ENCODE peak calls at places on chromosomes 6 and 20, in four cellular contexts. One of them, this sample, is unnamed.

GRCh38 chr20:46022411-46023147 is 6.4 kb upstream of the SLC12A5 start:
- DNase-seq in H1: no peak
- DNase-seq in trophoblast cell: peak; percentile 63
- DNase-seq in mesendoderm: peak; percentile 63
- DNase-seq in this sample: peak; percentile 78

GRCh38 chr20:33211817-33212424 is 5.2 kb upstream of the BPIFA3 start:
- DNase-seq in H1: peak; percentile 39
- DNase-seq in mesendoderm: peak; percentile 91
- DNase-seq in trophoblast cell: peak; percentile 88
- DNase-seq in this sample: peak; percentile 82

GRCh38 chr6:4413073-4413472 is 277.7 kb upstream of the ECI2 start:
- DNase-seq in mesendoderm: no peak
- DNase-seq in H1: no peak
- DNase-seq in trophoblast cell: no peak
- DNase-seq in this sample: no peak

GRCh38 chr6:150201791-150202329 is 59.0 kb downstream of the PPP1R14C start:
- DNase-seq in trophoblast cell: peak; percentile 17
- DNase-seq in mesendoderm: no peak
- DNase-seq in H1: no peak
- DNase-seq in this sample: no peak

GRCh38 chr20:39850821-39851330 is 838.2 kb downstream of the MAFB start:
- DNase-seq in H1: no peak
- DNase-seq in mesendoderm: peak; percentile 13
- DNase-seq in trophoblast cell: no peak
- DNase-seq in this sample: no peak

GRCh38 chr6:89084954-89085353 is 4.4 kb downstream of the PNRC1 start:
- DNase-seq in trophoblast cell: no peak
- DNase-seq in mesendoderm: peak; percentile 56
- DNase-seq in H1: no peak
- DNase-seq in this sample: peak; percentile 51

GRCh38 chr20:50788868-50789125 is 6.1 kb upstream of the BCAS4 start:
- DNase-seq in H1: no peak
- DNase-seq in trophoblast cell: no peak
- DNase-seq in mesendoderm: no peak
- DNase-seq in this sample: no peak

GRCh38 chr6:76839505-76839904 is 623.8 kb downstream of the HTR1B start:
- DNase-seq in mesendoderm: no peak
- DNase-seq in trophoblast cell: no peak
- DNase-seq in H1: no peak
- DNase-seq in this sample: no peak

GRCh38 chr6:99393698-99394531 is at the start of gene COQ3:
- DNase-seq in H1: peak; percentile 63
- DNase-seq in mesendoderm: peak; percentile 95
- DNase-seq in trophoblast cell: peak; percentile 79
- DNase-seq in this sample: peak; percentile 94

GRCh38 chr6:159117031-159117430 is 52.2 kb upstream of the FNDC1 start:
- DNase-seq in trophoblast cell: peak; percentile 97
- DNase-seq in mesendoderm: no peak
- DNase-seq in H1: no peak
- DNase-seq in this sample: no peak

GRCh38 chr20:21096321-21097043 is 9.7 kb downstream of the LINC00237 start:
- DNase-seq in H1: no peak
- DNase-seq in mesendoderm: peak; percentile 70
- DNase-seq in trophoblast cell: peak; percentile 52
- DNase-seq in this sample: peak; percentile 72

GRCh38 chr20:62741191-62741676 is 32.6 kb downstream of the NTSR1 start:
- DNase-seq in trophoblast cell: no peak
- DNase-seq in H1: no peak
- DNase-seq in mesendoderm: peak; percentile 66
- DNase-seq in this sample: peak; percentile 62

GRCh38 chr6:5999688-6000608 is 6.8 kb downstream of the NRN1 start:
- DNase-seq in mesendoderm: peak; percentile 2
- DNase-seq in H1: no peak
- DNase-seq in trophoblast cell: no peak
- DNase-seq in this sample: peak; percentile 48

GRCh38 chr6:81451787-81452186 is 300.7 kb downstream of the TENT5A start:
- DNase-seq in mesendoderm: peak; percentile 65
- DNase-seq in trophoblast cell: peak; percentile 38
- DNase-seq in H1: no peak
- DNase-seq in this sample: no peak

GRCh38 chr6:152085533-152085932 is 278.1 kb downstream of the ESR1 start:
- DNase-seq in H1: no peak
- DNase-seq in trophoblast cell: no peak
- DNase-seq in mesendoderm: no peak
- DNase-seq in this sample: no peak

GRCh38 chr6:26576929-26577719 is 19.6 kb upstream of the ABT1 start:
- DNase-seq in trophoblast cell: peak; percentile 59
- DNase-seq in H1: peak; percentile 88
- DNase-seq in mesendoderm: peak; percentile 93
- DNase-seq in this sample: peak; percentile 79

GRCh38 chr6:79782775-79783174 is 151.6 kb downstream of the SH3BGRL2 start:
- DNase-seq in H1: no peak
- DNase-seq in mesendoderm: no peak
- DNase-seq in trophoblast cell: no peak
- DNase-seq in this sample: no peak

GRCh38 chr6:81487489-81487888 is 265.0 kb downstream of the TENT5A start:
- DNase-seq in mesendoderm: peak; percentile 14
- DNase-seq in H1: no peak
- DNase-seq in trophoblast cell: peak; percentile 15
- DNase-seq in this sample: no peak

GRCh38 chr20:59988141-59988540 is 29.9 kb downstream of the CDH26 start:
- DNase-seq in trophoblast cell: peak; percentile 12
- DNase-seq in mesendoderm: peak; percentile 29
- DNase-seq in H1: no peak
- DNase-seq in this sample: no peak

GRCh38 chr6:139446104-139446715 is 71.8 kb upstream of the CITED2 start:
- DNase-seq in mesendoderm: no peak
- DNase-seq in H1: no peak
- DNase-seq in trophoblast cell: no peak
- DNase-seq in this sample: no peak

GRCh38 chr6:147689398-147689797 is 180.9 kb downstream of the SAMD5 start:
- DNase-seq in H1: no peak
- DNase-seq in trophoblast cell: no peak
- DNase-seq in mesendoderm: no peak
- DNase-seq in this sample: no peak

GRCh38 chr20:44601801-44602204 is 19.4 kb downstream of the PKIG start:
- DNase-seq in mesendoderm: no peak
- DNase-seq in H1: no peak
- DNase-seq in trophoblast cell: no peak
- DNase-seq in this sample: no peak

GRCh38 chr20:45346291-45346718 is 1.9 kb downstream of the SDC4 start:
- DNase-seq in trophoblast cell: peak; percentile 45
- DNase-seq in H1: no peak
- DNase-seq in mesendoderm: no peak
- DNase-seq in this sample: no peak

GRCh38 chr6:72825265-72825918 is 203.5 kb downstream of the KCNQ5 start:
- DNase-seq in mesendoderm: peak; percentile 19
- DNase-seq in H1: no peak
- DNase-seq in trophoblast cell: peak; percentile 82
- DNase-seq in this sample: no peak

GRCh38 chr6:87155272-87155919 is at the start of gene ZNF292:
- DNase-seq in H1: peak; percentile 94
- DNase-seq in mesendoderm: peak; percentile 99
- DNase-seq in trophoblast cell: peak; percentile 96
- DNase-seq in this sample: peak; percentile 96
- H3K79me2 ChIP-seq in H1: peaks cover 36% of the 10 kb centered on the region
- H3K79me2 ChIP-seq in mesendoderm: peaks cover 40% of the 10 kb centered on the region
- H3K79me2 ChIP-seq in trophoblast cell: peaks cover 20% of the 10 kb centered on the region
- H3K79me2 ChIP-seq in this sample: peaks cover 38% of the 10 kb centered on the region

DNA sequence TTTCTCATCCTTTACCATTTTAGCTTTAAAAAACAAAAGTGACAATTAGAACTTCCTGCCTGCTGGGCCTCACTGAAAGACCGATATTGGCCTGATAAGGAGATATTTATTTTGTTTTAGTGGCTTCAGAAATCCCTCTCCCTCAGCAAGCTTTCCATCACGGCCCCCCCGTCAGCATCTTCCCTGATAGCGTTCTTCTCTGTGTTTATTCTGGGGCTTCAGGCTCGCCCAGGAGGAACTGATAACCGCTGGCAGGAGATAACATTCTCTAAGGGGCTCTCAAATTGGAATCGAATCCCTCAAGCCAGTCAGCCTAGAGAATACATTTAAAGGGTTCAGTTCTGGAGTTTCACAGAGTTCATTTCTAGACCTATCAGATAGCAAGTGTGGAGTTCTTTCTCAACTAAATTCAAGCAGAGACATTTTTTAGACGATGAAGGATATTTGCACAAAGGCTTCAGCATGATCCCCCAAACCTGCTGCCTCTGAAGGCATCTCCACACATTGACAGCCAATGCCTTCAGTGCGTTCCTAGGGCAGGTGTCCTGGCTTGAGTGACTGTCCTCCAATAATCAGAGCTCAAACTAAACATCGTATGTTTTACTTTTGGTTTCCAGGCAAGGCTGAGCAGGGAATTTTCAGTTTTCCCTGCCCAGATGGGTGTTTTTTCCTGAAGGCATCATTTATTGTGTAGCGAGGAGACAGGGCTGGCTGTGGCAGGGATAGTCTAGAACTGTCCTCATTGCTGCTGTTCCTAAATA is 17.0 kb downstream of the PRDM1 start:
- DNase-seq in mesendoderm: peak; percentile 95
- DNase-seq in H1: no peak
- DNase-seq in trophoblast cell: no peak
- DNase-seq in this sample: no peak
- H2BK120ac ChIP-seq in mesendoderm: no peak overlapping the region
- H2BK120ac ChIP-seq in H1: no peak overlapping the region
- H2BK120ac ChIP-seq in trophoblast cell: no peak overlapping the region
- H2BK120ac ChIP-seq in this sample: no peak overlapping the region

GRCh38 chr6:49541936-49542335 is 8.5 kb upstream of the C6orf141 start:
- DNase-seq in H1: no peak
- DNase-seq in trophoblast cell: no peak
- DNase-seq in mesendoderm: no peak
- DNase-seq in this sample: no peak
- H3K18ac ChIP-seq in H1: no peak overlapping the region
- H3K18ac ChIP-seq in trophoblast cell: no peak overlapping the region
- H3K18ac ChIP-seq in mesendoderm: no peak overlapping the region
- H3K18ac ChIP-seq in this sample: no peak overlapping the region

GRCh38 chr6:160347259-160348208 is 644 bp upstream of the SLC22A3 start:
- DNase-seq in trophoblast cell: no peak
- DNase-seq in H1: no peak
- DNase-seq in mesendoderm: peak; percentile 53
- DNase-seq in this sample: peak; percentile 47

GRCh38 chr6:160348209-160348551 is at the start of gene SLC22A3:
- DNase-seq in mesendoderm: no peak
- DNase-seq in trophoblast cell: peak; percentile 31
- DNase-seq in H1: no peak
- DNase-seq in this sample: peak; percentile 48

GRCh38 chr6:160343144-160343543 is 5.0 kb upstream of the SLC22A3 start:
- DNase-seq in mesendoderm: no peak
- DNase-seq in H1: no peak
- DNase-seq in trophoblast cell: no peak
- DNase-seq in this sample: no peak

GRCh38 chr6:160348552-160349441 is 619 bp downstream of the SLC22A3 start:
- DNase-seq in trophoblast cell: peak; percentile 65
- DNase-seq in H1: no peak
- DNase-seq in mesendoderm: peak; percentile 79
- DNase-seq in this sample: peak; percentile 63

DNA sequence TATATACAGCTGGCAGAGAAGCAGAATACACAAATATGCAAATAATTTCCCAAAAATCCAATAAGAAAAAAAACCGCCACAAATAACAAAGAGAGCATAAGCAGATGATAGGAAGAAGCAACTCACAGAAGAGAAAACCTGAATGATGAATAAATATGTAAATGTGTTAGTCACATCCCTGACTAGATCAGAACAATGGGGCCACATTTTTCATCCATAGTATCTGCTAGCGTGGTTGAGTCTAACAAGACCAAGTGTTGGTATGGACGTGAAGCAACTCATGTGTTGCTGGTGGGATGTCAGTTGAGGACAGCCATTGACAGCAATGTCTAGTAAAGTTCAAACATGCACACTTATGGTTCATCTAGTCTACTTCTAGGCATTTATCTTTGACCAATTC is 3.9 kb upstream of the SLC22A3 start:
- DNase-seq in H1: no peak
- DNase-seq in trophoblast cell: no peak
- DNase-seq in mesendoderm: no peak
- DNase-seq in this sample: no peak
- H3K79me2 ChIP-seq in H1: no peaks in the 10 kb centered on the region
- H3K79me2 ChIP-seq in trophoblast cell: peaks cover 2% of the 10 kb centered on the region
- H3K79me2 ChIP-seq in mesendoderm: no peaks in the 10 kb centered on the region
- H3K79me2 ChIP-seq in this sample: no peaks in the 10 kb centered on the region

DNA sequence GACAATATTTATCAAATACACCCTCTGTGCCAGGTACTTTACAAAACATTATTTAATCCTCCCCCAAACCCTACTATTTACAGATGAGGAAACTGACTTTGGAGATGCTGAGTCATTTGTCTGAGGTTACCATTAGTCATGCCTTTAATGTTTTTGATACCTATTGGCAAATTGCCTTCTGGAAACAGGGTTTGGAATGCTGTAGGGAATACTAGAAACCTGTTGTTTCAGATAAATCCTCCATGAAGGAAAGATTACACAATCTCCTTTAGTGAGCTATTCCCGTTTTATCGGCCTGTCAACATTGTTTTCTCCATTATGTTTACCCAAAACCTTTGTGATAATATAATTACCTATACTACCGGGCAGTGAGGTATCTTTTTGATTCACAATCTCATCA is 93.6 kb upstream of the ADGRF1 start:
- DNase-seq in trophoblast cell: peak; percentile 95
- DNase-seq in mesendoderm: peak; percentile 80
- DNase-seq in H1: no peak
- DNase-seq in this sample: no peak
- H2BK120ac ChIP-seq in trophoblast cell: peak overlapping the region; percentile 80
- H2BK120ac ChIP-seq in mesendoderm: no peak overlapping the region
- H2BK120ac ChIP-seq in H1: no peak overlapping the region
- H2BK120ac ChIP-seq in this sample: no peak overlapping the region

DNA sequence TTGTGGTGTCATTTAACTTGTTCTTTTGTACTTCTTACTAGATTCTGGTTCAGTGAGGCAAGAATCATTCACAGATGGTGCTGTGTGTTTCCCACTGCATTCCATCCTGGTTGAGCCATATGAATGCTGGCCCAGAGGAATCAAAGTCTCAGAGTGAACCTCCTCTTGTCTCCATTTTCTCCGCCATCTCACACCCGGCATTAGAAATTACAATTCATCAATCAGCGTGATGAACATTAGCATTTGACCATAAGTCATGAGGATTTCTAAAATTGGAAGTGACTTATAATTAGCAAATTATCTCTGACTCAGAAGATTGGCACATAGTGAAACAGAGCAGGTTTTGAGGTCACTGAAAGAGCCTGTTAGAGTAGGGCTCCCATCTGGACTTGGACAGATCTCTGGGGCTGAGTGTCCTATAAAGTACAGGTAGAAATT is 25.2 kb downstream of the TNFAIP3 start:
- DNase-seq in trophoblast cell: peak; percentile 29
- DNase-seq in H1: no peak
- DNase-seq in mesendoderm: no peak
- DNase-seq in this sample: no peak
- H3K18ac ChIP-seq in trophoblast cell: no peak overlapping the region
- H3K18ac ChIP-seq in H1: no peak overlapping the region
- H3K18ac ChIP-seq in mesendoderm: no peak overlapping the region
- H3K18ac ChIP-seq in this sample: no peak overlapping the region

DNA sequence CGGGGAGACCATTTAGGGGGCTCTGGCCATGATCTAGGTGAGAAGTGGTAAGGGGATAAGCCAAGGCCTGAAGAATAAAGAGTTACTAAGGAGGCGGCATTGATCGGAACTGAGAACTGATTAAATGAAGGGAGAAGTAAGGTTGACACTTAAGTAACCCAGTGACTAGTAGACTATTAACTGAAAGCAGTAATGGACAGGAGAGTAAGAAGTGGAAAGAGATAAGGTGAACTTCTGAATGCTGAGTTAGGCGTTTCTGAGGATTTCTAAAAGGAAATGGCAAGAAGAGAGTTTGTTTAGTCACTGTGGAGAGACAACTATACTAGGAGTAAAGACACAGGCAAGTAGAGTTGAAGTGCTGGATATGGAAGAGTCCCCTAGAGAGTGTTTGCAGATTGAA is 1.9 kb downstream of the ABCF1 start:
- DNase-seq in mesendoderm: no peak
- DNase-seq in trophoblast cell: no peak
- DNase-seq in H1: no peak
- DNase-seq in this sample: no peak
- H3K79me2 ChIP-seq in mesendoderm: peaks cover 40% of the 10 kb centered on the region
- H3K79me2 ChIP-seq in trophoblast cell: peaks cover 4% of the 10 kb centered on the region
- H3K79me2 ChIP-seq in H1: peaks cover 23% of the 10 kb centered on the region
- H3K79me2 ChIP-seq in this sample: peaks cover 28% of the 10 kb centered on the region